ENCODE peak calls at places on chromosomes 11 and 22, in four cellular contexts. One of them, this sample, is unnamed.
A peak's percentile ranks its signal among the peaks of the same experiment; 100 is the strongest.

GRCh38 chr22:25780673-25781072 is 38.7 kb downstream of the MYO18B start:
- DNase-seq in HFF-Myc: no peak
- DNase-seq in NCI-H1417 treated with DMSO at 0.1 percent for 48 hours: no peak
- DNase-seq in cardiac fibroblast: no peak
- DNase-seq in this sample: no peak

GRCh38 chr11:748007-748359 is 719 bp downstream of the TALDO1 start:
- DNase-seq in HFF-Myc: no peak
- DNase-seq in NCI-H1417 treated with DMSO at 0.1 percent for 48 hours: no peak
- DNase-seq in cardiac fibroblast: no peak
- DNase-seq in this sample: no peak

GRCh38 chr11:12725047-12725862 is 51.0 kb downstream of the TEAD1 start:
- DNase-seq in HFF-Myc: no peak
- DNase-seq in NCI-H1417 treated with DMSO at 0.1 percent for 48 hours: no peak
- DNase-seq in cardiac fibroblast: no peak
- DNase-seq in this sample: no peak

GRCh38 chr11:107769189-107769588 is 57.3 kb upstream of the SLN start:
- DNase-seq in HFF-Myc: no peak
- DNase-seq in NCI-H1417 treated with DMSO at 0.1 percent for 48 hours: no peak
- DNase-seq in cardiac fibroblast: peak; percentile 75
- DNase-seq in this sample: no peak

GRCh38 chr11:77249427-77249826 is 52.1 kb downstream of the GDPD4 start:
- DNase-seq in HFF-Myc: no peak
- DNase-seq in NCI-H1417 treated with DMSO at 0.1 percent for 48 hours: no peak
- DNase-seq in cardiac fibroblast: peak; percentile 54
- DNase-seq in this sample: no peak

GRCh38 chr11:35584321-35584720 is 33.9 kb upstream of the FJX1 start:
- DNase-seq in HFF-Myc: peak; percentile 76
- DNase-seq in NCI-H1417 treated with DMSO at 0.1 percent for 48 hours: no peak
- DNase-seq in cardiac fibroblast: peak; percentile 83
- DNase-seq in this sample: no peak

GRCh38 chr11:133947298-133947905 is 9.4 kb downstream of the IGSF9B start:
- DNase-seq in HFF-Myc: no peak
- DNase-seq in NCI-H1417 treated with DMSO at 0.1 percent for 48 hours: no peak
- DNase-seq in cardiac fibroblast: peak; percentile 44
- DNase-seq in this sample: no peak

GRCh38 chr22:26527574-26528465 is 15.5 kb upstream of the TFIP11 start:
- DNase-seq in HFF-Myc: no peak
- DNase-seq in NCI-H1417 treated with DMSO at 0.1 percent for 48 hours: no peak
- DNase-seq in cardiac fibroblast: no peak
- DNase-seq in this sample: no peak

GRCh38 chr11:109704432-109704831 is 282.4 kb downstream of the C11orf87 start:
- DNase-seq in HFF-Myc: no peak
- DNase-seq in NCI-H1417 treated with DMSO at 0.1 percent for 48 hours: no peak
- DNase-seq in cardiac fibroblast: no peak
- DNase-seq in this sample: peak; percentile 62

GRCh38 chr11:93059074-93059957 is 89.9 kb downstream of the MTNR1B start:
- DNase-seq in HFF-Myc: peak; percentile 25
- DNase-seq in NCI-H1417 treated with DMSO at 0.1 percent for 48 hours: no peak
- DNase-seq in cardiac fibroblast: peak; percentile 69
- DNase-seq in this sample: peak; percentile 7

GRCh38 chr11:1559103-1559951 is 12.7 kb downstream of the DUSP8 start:
- DNase-seq in HFF-Myc: no peak
- DNase-seq in NCI-H1417 treated with DMSO at 0.1 percent for 48 hours: no peak
- DNase-seq in cardiac fibroblast: peak; percentile 38
- DNase-seq in this sample: no peak

GRCh38 chr11:4025248-4025956 is 69.2 kb upstream of the RRM1 start:
- DNase-seq in HFF-Myc: no peak
- DNase-seq in NCI-H1417 treated with DMSO at 0.1 percent for 48 hours: no peak
- DNase-seq in cardiac fibroblast: peak; percentile 77
- DNase-seq in this sample: no peak

GRCh38 chr11:106581399-106581798 is 436.9 kb downstream of the GUCY1A2 start:
- DNase-seq in HFF-Myc: no peak
- DNase-seq in NCI-H1417 treated with DMSO at 0.1 percent for 48 hours: no peak
- DNase-seq in cardiac fibroblast: no peak
- DNase-seq in this sample: no peak

GRCh38 chr11:62560566-62561103 is 13.1 kb downstream of the EEF1G start:
- DNase-seq in HFF-Myc: peak; percentile 97
- DNase-seq in NCI-H1417 treated with DMSO at 0.1 percent for 48 hours: no peak
- DNase-seq in cardiac fibroblast: peak; percentile 99
- DNase-seq in this sample: no peak

This sample was measured in NCI-H187 treated with DMSO at 0.1 percent for 48 hours.